ENCODE peak calls at places on chromosomes 3 and 15, in six cellular contexts. O is progenitor cell of endocrine pancreas, R is upper lobe of left lung, T is right lobe of liver, J is A549, C is B cell. W is an unnamed sample.

GRCh38 chr15:96404560-96404959 is 74.1 kb downstream of the NR2F2 start:
- DNase-seq in O (no peak), R (no peak), T (no peak), J (no peak), C (no peak), W (no peak)

GRCh38 chr15:46091860-46092450 is 457.1 kb downstream of the SQOR start:
- DNase-seq in O (no peak), R (no peak), T (no peak), J (peak), C (no peak), W (no peak)

GRCh38 chr3:180630360-180630759 is 28.4 kb downstream of the TTC14 start:
- DNase-seq in O (no peak), R (no peak), T (no peak), J (no peak), C (no peak), W (no peak)

GRCh38 chr3:155390361-155390760 is 96.9 kb upstream of the STRIT1 start:
- DNase-seq in O (no peak), R (no peak), T (no peak), J (no peak), C (no peak), W (no peak)

GRCh38 chr3:128624526-128625138 is 26.0 kb downstream of the RPN1 start:
- DNase-seq in O (no peak), R (no peak), T (no peak), J (no peak), C (no peak), W (no peak)

GRCh38 chr3:33911525-33912322 is 113.3 kb downstream of the PDCD6IP start:
- DNase-seq in O (no peak), R (no peak), T (no peak), J (no peak), C (no peak), W (no peak)

GRCh38 chr3:137035631-137036030 is 77.8 kb downstream of the IL20RB start:
- DNase-seq in O (no peak), R (no peak), T (no peak), J (peak), C (no peak), W (no peak)

GRCh38 chr3:187741403-187742350 is 3.6 kb downstream of the BCL6 start:
- DNase-seq in O (no peak), R (peak), T (peak), J (peak), C (peak), W (no peak)

GRCh38 chr3:53845881-53846133 is 412 bp downstream of the CHDH start:
- DNase-seq in O (peak), R (no peak), T (no peak), J (no peak), C (no peak), W (no peak)

GRCh38 chr3:23650371-23651140 is 155.2 kb upstream of the UBE2E1 start:
- DNase-seq in O (no peak), R (no peak), T (no peak), J (peak), C (no peak), W (no peak)

GRCh38 chr3:45311327-45311726 is 77.0 kb upstream of the LARS2 start:
- DNase-seq in O (no peak), R (no peak), T (no peak), J (no peak), C (no peak), W (no peak)
- TF ChIP-seq CTCF in O (no peak), R (no peak), T (no peak), J (no peak), C (no peak), W (no peak)

GRCh38 chr3:133386876-133387275 is 13.0 kb upstream of the BFSP2 start:
- DNase-seq in O (no peak), R (no peak), T (no peak), J (no peak), C (no peak), W (no peak)
- TF ChIP-seq CTCF in O (peak), R (no peak), T (no peak), J (no peak), C (no peak), W (no peak)

DNA sequence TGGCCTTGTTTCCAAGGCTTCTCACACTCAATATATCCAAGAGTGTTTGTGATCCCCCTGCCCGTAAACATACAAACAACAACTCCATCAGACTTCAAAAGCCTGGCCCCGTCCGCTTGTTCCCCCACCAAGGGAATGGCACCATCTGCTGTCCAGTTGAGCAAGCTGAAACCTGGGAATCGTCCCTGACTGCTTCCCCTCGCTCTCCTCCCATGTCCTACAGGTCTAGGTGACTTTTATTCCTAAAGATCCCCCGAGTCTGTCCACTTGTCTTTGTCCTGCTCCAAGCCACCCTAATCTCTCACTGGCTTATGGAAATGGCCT is 27.9 kb upstream of the FAM174B start:
- DNase-seq in O (peak), R (no peak), T (peak), J (no peak), C (no peak), W (no peak)
- TF ChIP-seq CTCF in O (peak), R (peak), T (peak), J (peak), C (no peak), W (peak)

DNA sequence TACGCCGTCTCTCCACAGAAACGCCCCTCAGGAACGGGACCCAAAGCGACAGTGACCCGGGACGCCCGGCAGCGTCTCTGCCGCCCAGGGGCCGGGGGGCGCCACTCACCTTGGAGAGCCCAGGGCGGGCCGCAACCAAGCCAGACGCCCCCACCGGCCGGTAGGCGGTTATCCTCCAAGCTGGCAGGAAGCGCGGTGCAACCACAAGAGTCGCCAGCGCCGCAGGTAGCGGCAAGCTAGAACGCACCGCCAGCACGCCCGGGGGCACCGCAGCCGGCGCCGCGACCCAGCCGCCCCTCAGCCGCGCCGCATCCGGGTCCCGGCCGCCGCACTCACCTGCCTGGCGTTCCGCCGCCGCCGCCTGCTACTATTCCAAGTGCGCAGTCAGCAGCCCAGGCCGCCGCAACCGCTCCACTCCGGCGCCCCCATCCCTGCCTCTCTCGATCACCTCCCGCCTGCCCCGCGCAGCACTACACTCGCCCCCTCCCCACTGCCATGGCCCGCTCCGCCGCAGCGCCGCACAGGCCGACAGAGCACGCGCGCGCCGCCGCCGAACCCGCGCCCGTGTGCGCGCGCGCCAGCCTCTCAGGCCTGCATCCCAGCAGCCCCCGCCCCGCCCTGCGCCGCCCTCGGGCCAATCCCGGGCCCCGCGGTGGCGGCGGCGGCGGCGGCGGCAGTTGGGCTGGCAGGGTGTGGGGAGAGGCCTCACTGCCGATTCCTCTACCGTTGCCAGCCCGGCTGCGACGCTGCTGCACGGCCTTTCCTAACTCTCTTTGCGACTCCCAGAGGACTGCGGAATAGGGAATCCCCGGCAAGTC is at the start of gene PIK3CB:
- DNase-seq in O (peak), R (peak), T (peak), J (peak), C (peak), W (peak)
- TF ChIP-seq CTCF in O (peak), R (peak), T (peak), J (peak), C (peak), W (no peak)